ENCODE peak calls at places on chromosomes 3 and 15, in four cellular contexts. Y is BE2C; D is brain microvascular endothelial cell; P is stimulated activated naive CD4-positive, alpha-beta T cell. C is an unnamed sample.
A peak's percentile ranks its signal among the peaks of the same experiment; 100 is the strongest.

GRCh38 chr3:171543759-171544284 is 83.6 kb upstream of the TNIK start:
- DNase-seq in P (no peak), Y (no peak), D (no peak), C (no peak)

GRCh38 chr3:195869413-195870001 is 38.8 kb downstream of the TNK2 start:
- DNase-seq in Y (no peak), D (no peak), P (no peak), C (no peak)

GRCh38 chr15:44298878-44299277 is 10.4 kb downstream of the GOLM2 start:
- DNase-seq in P (no peak), D (no peak), Y (peak; percentile 70), C (no peak)

GRCh38 chr15:77500986-77501385 is 80.3 kb downstream of the HMG20A start:
- DNase-seq in P (no peak), D (peak; percentile 49), Y (peak; percentile 32), C (no peak)

GRCh38 chr3:163218336-163218735 is 1721.7 kb downstream of the OTOL1 start:
- DNase-seq in Y (no peak), P (no peak), D (no peak), C (no peak)

GRCh38 chr3:162263596-162263995 is 767.0 kb downstream of the OTOL1 start:
- DNase-seq in Y (no peak), D (no peak), P (no peak), C (no peak)

GRCh38 chr15:89982315-89983055 is 18.6 kb upstream of the ZNF710 start:
- DNase-seq in P (no peak), Y (no peak), D (no peak), C (no peak)

GRCh38 chr15:70200511-70200991 is 102.8 kb upstream of the TLE3 start:
- DNase-seq in Y (no peak), D (no peak), P (no peak), C (no peak)

GRCh38 chr15:71261934-71262333 is 146.7 kb downstream of the THSD4 start:
- DNase-seq in Y (no peak), D (no peak), P (no peak), C (no peak)

GRCh38 chr15:66498501-66499386 is 1.2 kb upstream of the SNAPC5 start:
- DNase-seq in Y (no peak), D (no peak), P (peak; percentile 61), C (no peak)

GRCh38 chr3:130779031-130779430 is 32.4 kb upstream of the PIK3R4 start:
- DNase-seq in D (no peak), Y (no peak), P (no peak), C (no peak)

GRCh38 chr3:14510838-14511622 is 29.1 kb downstream of the GRIP2 start:
- DNase-seq in D (no peak), P (no peak), Y (no peak), C (peak; percentile 8)

GRCh38 chr15:33460166-33460805 is 149.5 kb downstream of the RYR3 start:
- DNase-seq in Y (no peak), P (no peak), D (no peak), C (no peak)

GRCh38 chr3:71504250-71505036 is 79.1 kb downstream of the FOXP1 start:
- DNase-seq in P (no peak), Y (no peak), D (peak; percentile 97), C (no peak)

GRCh38 chr3:56613016-56613415 is 56.0 kb downstream of the CCDC66 start:
- DNase-seq in D (no peak), P (peak; percentile 18), Y (no peak), C (no peak)

GRCh38 chr15:70936326-70936725 is 43.7 kb downstream of the LRRC49 start:
- DNase-seq in Y (peak; percentile 28), P (no peak), D (no peak), C (no peak)

GRCh38 chr3:66297917-66298316 is 77.1 kb downstream of the SLC25A26 start:
- DNase-seq in Y (no peak), P (no peak), D (peak; percentile 66), C (no peak)

GRCh38 chr15:99454941-99455795 is 110.6 kb upstream of the MEF2A start:
- DNase-seq in D (peak; percentile 96), Y (no peak), P (no peak), C (no peak)